ENCODE peak calls at places on chromosomes 5 and 9, in ten cellular contexts. D is lung; I is brain microvascular endothelial cell; P is CD4-positive, alpha-beta T cell; S is psoas muscle; O is sigmoid colon; Z is H7; W is heart left ventricle; Q is pancreas; T is cardiac muscle cell. Y is an unnamed sample. For H3K27me3, the result is how much of the 10 kb centered on the place peaks cover.

GRCh38 chr9:89844535-89844934 is 239.7 kb downstream of the GADD45G start:
- DNase-seq in D (peak), I (no peak), P (no peak), S (no peak), O (no peak), Z (no peak), W (no peak), Q (no peak), T (no peak), Y (no peak)

GRCh38 chr5:74919487-74919886 is 53.3 kb upstream of the FAM169A start:
- DNase-seq in D (no peak), I (peak), P (no peak), S (no peak), O (no peak), Z (peak), W (no peak), Q (no peak), T (peak), Y (no peak)

GRCh38 chr9:105114956-105115728 is 129.3 kb upstream of the SLC44A1 start:
- DNase-seq in D (peak), I (peak), P (no peak), S (peak), O (peak), Z (no peak), W (peak), Q (no peak), T (no peak), Y (peak)

GRCh38 chr9:17140418-17140817 is 5.6 kb downstream of the CNTLN start:
- DNase-seq in D (no peak), I (no peak), P (no peak), S (no peak), O (no peak), Z (no peak), W (no peak), Q (no peak), T (no peak), Y (no peak)

GRCh38 chr5:133749331-133749985 is 137.1 kb upstream of the FSTL4 start:
- DNase-seq in D (no peak), I (no peak), P (no peak), S (no peak), O (no peak), Z (no peak), W (no peak), Q (no peak), T (no peak), Y (no peak)

GRCh38 chr9:928363-929042 is 48.0 kb upstream of the DMRT3 start:
- DNase-seq in D (no peak), I (no peak), P (no peak), S (no peak), O (no peak), Z (peak), W (no peak), Q (no peak), T (peak), Y (no peak)

GRCh38 chr9:79976501-79977444 is 405.0 kb downstream of the TLE4 start:
- DNase-seq in D (no peak), I (no peak), P (no peak), S (peak), O (no peak), Z (no peak), W (no peak), Q (no peak), T (no peak), Y (no peak)

GRCh38 chr5:151671979-151672378 is 14.7 kb downstream of the SPARC start:
- DNase-seq in D (no peak), I (no peak), P (no peak), S (no peak), O (no peak), Z (no peak), W (peak), Q (no peak), T (no peak), Y (peak)

GRCh38 chr5:67305913-67306710 is 109.5 kb upstream of the CD180 start:
- DNase-seq in D (no peak), I (no peak), P (no peak), S (no peak), O (no peak), Z (no peak), W (no peak), Q (no peak), T (no peak), Y (no peak)

GRCh38 chr5:157511656-157512644 is 51.9 kb downstream of the NIPAL4 start:
- DNase-seq in D (peak), I (peak), P (no peak), S (peak), O (peak), Z (no peak), W (peak), Q (no peak), T (no peak), Y (peak)

GRCh38 chr5:172713113-172713808 is 57.7 kb downstream of the DUSP1 start:
- DNase-seq in D (peak), I (no peak), P (peak), S (peak), O (peak), Z (peak), W (peak), Q (peak), T (peak), Y (peak)

GRCh38 chr9:132005896-132006295 is 73.8 kb downstream of the MED27 start:
- DNase-seq in D (no peak), I (no peak), P (no peak), S (no peak), O (no peak), Z (no peak), W (no peak), Q (no peak), T (no peak), Y (no peak)

GRCh38 chr5:96880402-96881164 is 4.3 kb downstream of the ERAP2 start:
- DNase-seq in D (no peak), I (peak), P (no peak), S (no peak), O (no peak), Z (no peak), W (no peak), Q (no peak), T (no peak), Y (no peak)

GRCh38 chr5:95733100-95733499 is 2.0 kb downstream of the RHOBTB3 start:
- DNase-seq in D (no peak), I (no peak), P (no peak), S (no peak), O (no peak), Z (no peak), W (no peak), Q (no peak), T (no peak), Y (no peak)

GRCh38 chr5:172504736-172505402 is 50.5 kb upstream of the SH3PXD2B start:
- DNase-seq in D (peak), I (no peak), P (no peak), S (peak), O (peak), Z (no peak), W (peak), Q (no peak), T (no peak), Y (peak)

GRCh38 chr5:109859537-109859936 is 169.8 kb downstream of the MAN2A1 start:
- DNase-seq in D (no peak), I (no peak), P (no peak), S (no peak), O (no peak), Z (no peak), W (no peak), Q (no peak), T (no peak), Y (no peak)

GRCh38 chr5:149886697-149887470 is 57.7 kb downstream of the PDE6A start:
- DNase-seq in D (peak), I (peak), P (no peak), S (no peak), O (no peak), Z (no peak), W (no peak), Q (no peak), T (peak), Y (no peak)

GRCh38 chr5:40796487-40796889 is 1.7 kb downstream of the PRKAA1 start:
- DNase-seq in D (no peak), I (no peak), P (no peak), S (no peak), O (no peak), Z (no peak), W (no peak), Q (no peak), T (no peak), Y (no peak)

GRCh38 chr9:77847626-77848025 is 184.0 kb downstream of the GNAQ start:
- DNase-seq in D (no peak), I (no peak), P (no peak), S (no peak), O (no peak), Z (no peak), W (no peak), Q (no peak), T (no peak), Y (no peak)

GRCh38 chr5:171710451-171711024 is 75.1 kb upstream of the SMIM23 start:
- DNase-seq in D (peak), I (no peak), P (no peak), S (no peak), O (no peak), Z (no peak), W (no peak), Q (no peak), T (no peak), Y (peak)

GRCh38 chr9:80792721-80793120 is 896.6 kb downstream of the TLE1 start:
- DNase-seq in D (no peak), I (no peak), P (no peak), S (no peak), O (no peak), Z (no peak), W (no peak), Q (no peak), T (no peak), Y (no peak)

GRCh38 chr9:128011071-128011817 is 30.5 kb upstream of the EEIG1 start:
- DNase-seq in D (no peak), I (no peak), P (no peak), S (no peak), O (no peak), Z (peak), W (peak), Q (no peak), T (no peak), Y (no peak)

GRCh38 chr5:131067596-131067995 is 97.5 kb downstream of the HINT1 start:
- DNase-seq in D (no peak), I (no peak), P (no peak), S (no peak), O (no peak), Z (no peak), W (no peak), Q (no peak), T (no peak), Y (no peak)

DNA sequence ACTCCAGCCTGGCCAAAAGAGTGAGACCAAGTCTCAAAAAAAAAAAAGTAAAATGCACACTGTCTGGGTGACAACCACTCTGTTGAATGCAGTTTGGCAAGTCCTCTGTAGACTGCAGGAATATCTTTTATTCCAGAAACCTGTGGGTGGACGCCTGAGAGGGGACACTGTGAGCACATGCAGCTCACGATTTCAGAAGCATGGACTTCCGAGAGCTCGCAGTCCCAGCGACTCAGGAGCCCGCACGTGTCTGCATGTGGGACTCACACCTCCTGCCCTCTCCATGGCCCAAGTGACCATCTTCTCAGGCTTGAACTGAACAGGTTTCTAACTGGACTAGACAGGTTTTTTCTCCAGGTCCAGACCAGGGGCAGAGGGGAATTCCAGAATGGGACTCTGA is 388.6 kb upstream of the IRX2 start:
- DNase-seq in D (no peak), I (no peak), P (no peak), S (no peak), O (no peak), Z (no peak), W (no peak), Q (no peak), T (no peak), Y (no peak)
- H3K27me3 ChIP-seq in D (under half), I (under half), P (under half), S (under half), O (under half), Z (under half), W (under half), Q (under half), T (under half), Y (under half)

DNA sequence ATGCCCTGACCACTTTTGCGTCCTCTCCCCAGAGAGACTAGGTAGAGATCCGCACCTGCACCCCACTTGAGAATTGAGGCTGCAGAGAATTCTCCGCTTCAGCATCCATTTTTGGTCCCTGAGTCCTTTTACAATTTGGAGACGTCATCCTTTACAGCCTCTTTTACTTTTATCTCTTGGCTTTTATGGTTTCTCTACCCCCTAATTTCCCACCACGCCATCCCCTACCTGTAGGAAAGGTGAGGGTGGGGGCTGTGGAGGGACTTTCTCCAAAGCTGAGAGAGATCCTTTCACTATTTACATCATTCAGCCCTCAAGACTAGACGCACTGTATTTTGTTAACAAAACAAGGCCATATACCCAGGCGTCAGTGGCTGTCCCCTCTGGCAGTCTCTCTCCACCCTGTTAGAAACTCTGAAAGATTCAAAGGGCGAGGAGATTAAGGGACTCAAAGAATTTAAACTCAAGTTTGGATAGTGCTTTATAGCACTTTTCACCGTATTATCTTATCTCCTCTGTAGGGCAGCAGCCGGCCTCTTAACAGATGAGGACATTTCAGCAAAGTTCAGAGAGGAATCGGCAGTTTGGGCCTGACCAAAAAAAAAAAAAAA is 1.7 kb downstream of the MSX2 start:
- DNase-seq in D (no peak), I (no peak), P (no peak), S (no peak), O (peak), Z (no peak), W (no peak), Q (no peak), T (no peak), Y (no peak)
- H3K27me3 ChIP-seq in D (under half), I (under half), P (half or more), S (under half), O (under half), Z (half or more), W (half or more), Q (under half), T (under half), Y (under half)

GRCh38 chr9:40927851-40928802 is 200.4 kb downstream of the FOXD4L6 start:
- DNase-seq in D (no peak), I (no peak), P (no peak), S (no peak), O (no peak), Z (no peak), W (no peak), Q (no peak), T (no peak), Y (no peak)
- H3K27me3 ChIP-seq in D (under half), I (under half), P (under half), S (under half), O (under half), Z (under half), W (under half), Q (under half), T (under half), Y (under half)

DNA sequence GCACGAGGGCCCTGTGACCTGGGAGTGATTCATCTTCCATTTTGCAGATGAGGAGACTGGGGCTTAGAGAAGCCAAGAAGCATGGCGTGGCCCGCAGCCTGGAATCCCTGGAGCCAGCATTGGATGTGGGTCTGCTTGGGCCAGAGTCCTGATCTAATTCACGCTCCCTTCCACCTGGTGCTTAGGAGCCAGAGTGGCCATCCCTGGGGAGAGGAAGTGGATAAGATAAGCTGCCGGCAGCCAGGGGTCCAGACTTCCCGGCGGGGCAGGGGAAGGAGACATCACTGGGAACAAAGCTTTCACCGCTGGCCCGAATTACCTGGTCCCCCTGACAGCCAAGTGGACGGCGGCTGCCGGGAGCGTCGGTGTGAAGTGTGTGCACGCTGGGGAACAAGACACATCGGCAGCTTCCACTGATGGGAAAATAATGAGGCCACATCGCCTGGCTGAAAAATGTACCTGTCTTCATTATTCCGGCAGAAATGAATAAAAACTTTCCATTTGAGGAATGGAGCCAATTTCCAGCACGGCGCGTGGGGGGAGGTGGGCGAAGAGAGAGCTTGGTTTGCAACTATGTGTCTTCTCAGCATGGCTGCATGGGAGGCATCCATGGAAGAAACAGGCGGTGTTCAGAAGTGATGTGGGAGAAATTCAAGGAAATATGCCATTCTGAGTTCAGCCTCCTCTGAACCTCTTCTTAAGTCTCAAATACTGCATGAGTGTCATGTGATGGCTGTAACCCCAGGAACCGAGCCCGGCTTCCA is 78.5 kb downstream of the OLFM1 start:
- DNase-seq in D (no peak), I (no peak), P (no peak), S (no peak), O (no peak), Z (no peak), W (no peak), Q (no peak), T (no peak), Y (no peak)
- H3K27me3 ChIP-seq in D (under half), I (under half), P (under half), S (under half), O (under half), Z (under half), W (half or more), Q (under half), T (under half), Y (half or more)

GRCh38 chr5:141806626-141807025 is 71.6 kb downstream of the PCDH1 start:
- DNase-seq in D (no peak), I (no peak), P (no peak), S (no peak), O (no peak), Z (peak), W (no peak), Q (no peak), T (no peak), Y (no peak)
- H3K27me3 ChIP-seq in D (under half), I (under half), P (half or more), S (under half), O (under half), Z (under half), W (under half), Q (under half), T (under half), Y (under half)

DNA sequence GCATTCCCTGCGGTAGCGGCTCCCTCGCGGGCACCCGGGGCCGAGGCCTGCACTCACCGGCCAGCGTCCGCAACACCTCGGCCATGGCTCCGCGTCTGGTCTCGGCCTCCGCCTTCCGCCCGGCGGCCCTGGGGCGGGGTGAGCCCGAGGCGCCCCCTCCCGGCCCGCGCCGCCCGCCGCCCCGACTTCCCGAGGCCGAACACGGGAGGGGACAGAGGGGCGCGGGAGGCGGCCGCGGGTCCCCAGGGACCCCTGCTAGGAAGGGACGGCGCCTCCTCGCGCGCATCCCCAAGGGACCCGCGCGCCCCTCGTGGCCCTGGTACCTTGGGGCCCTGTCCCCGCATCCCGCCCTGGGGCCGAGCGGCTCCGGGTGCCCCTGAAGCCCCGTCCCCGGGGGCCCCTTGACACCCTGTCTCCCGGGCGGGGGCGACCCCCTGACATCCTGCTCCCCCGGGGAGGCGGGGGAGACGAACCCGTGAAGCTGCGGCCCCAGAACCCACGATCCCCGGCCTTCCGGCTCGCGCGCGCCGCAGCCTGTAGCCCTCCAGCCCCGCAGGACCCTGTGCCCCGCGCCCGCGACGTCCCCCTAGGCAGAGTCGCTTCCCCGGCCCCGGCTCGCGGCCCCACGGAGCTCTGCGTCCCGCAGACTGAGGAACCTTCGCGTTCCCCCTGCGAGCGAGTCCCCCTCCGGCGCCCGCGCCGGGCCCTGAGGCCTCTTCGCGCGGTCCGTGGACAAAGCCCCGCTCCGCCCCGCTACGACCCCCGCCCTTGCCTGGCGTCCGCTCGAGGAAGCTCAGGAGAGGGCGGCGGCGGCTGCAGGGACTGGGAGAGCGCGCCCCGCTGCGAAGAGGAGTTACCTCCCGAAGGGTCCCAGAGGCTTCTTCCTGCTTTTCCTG is at the start of gene ABO:
- DNase-seq in D (no peak), I (no peak), P (no peak), S (no peak), O (no peak), Z (peak), W (peak), Q (peak), T (peak), Y (peak)
- H3K27me3 ChIP-seq in D (under half), I (under half), P (under half), S (under half), O (under half), Z (under half), W (under half), Q (under half), T (half or more), Y (under half)

GRCh38 chr9:38213591-38213990 is 144.6 kb upstream of the SHB start:
- DNase-seq in D (no peak), I (no peak), P (no peak), S (no peak), O (no peak), Z (no peak), W (no peak), Q (no peak), T (no peak), Y (no peak)

GRCh38 chr9:38216572-38216971 is 147.5 kb upstream of the SHB start:
- DNase-seq in D (no peak), I (no peak), P (no peak), S (no peak), O (no peak), Z (no peak), W (no peak), Q (no peak), T (no peak), Y (no peak)

GRCh38 chr9:38212016-38212415 is 143.0 kb upstream of the SHB start:
- DNase-seq in D (no peak), I (no peak), P (no peak), S (no peak), O (no peak), Z (no peak), W (no peak), Q (no peak), T (no peak), Y (no peak)

GRCh38 chr9:38215465-38215864 is 146.4 kb upstream of the SHB start:
- DNase-seq in D (no peak), I (no peak), P (no peak), S (no peak), O (no peak), Z (no peak), W (no peak), Q (no peak), T (no peak), Y (no peak)

GRCh38 chr9:38214441-38214840 is 145.4 kb upstream of the SHB start:
- DNase-seq in D (no peak), I (no peak), P (no peak), S (no peak), O (no peak), Z (peak), W (no peak), Q (no peak), T (no peak), Y (no peak)
- H3K27me3 ChIP-seq in D (under half), I (under half), P (under half), S (under half), O (under half), Z (half or more), W (under half), Q (under half), T (under half), Y (under half)

DNA sequence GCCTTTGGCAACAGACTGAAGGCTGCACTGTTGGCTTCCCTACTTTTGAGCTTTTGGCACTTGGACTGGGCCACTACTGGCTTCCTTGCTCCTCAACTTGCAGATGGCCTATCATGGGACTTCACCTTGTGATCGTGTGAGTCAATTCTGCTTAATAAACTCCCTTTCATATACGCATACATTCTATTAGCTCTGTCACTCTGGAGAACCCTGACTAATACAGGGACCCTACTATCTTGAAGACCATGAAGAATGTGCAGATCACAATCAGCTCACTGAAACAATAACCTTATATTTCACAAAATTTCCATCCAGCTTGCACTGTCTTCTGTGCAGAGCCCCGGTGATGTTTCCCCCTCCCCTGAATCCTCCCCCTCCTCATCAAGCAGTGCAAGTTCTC is 39.8 kb downstream of the TMEM215 start:
- DNase-seq in D (no peak), I (no peak), P (no peak), S (no peak), O (no peak), Z (no peak), W (no peak), Q (no peak), T (no peak), Y (no peak)
- H3K27me3 ChIP-seq in D (under half), I (under half), P (under half), S (under half), O (under half), Z (under half), W (under half), Q (under half), T (under half), Y (under half)